ENCODE peak calls at places on chromosome 16, in ten cellular contexts. O, J, F, L, Y, G, S, X, A and N are unnamed samples.

GRCh38 chr16:17567455-17567854 is 96.7 kb upstream of the XYLT1 start:
- DNase-seq in O (no peak), J (no peak), F (no peak), L (no peak), Y (no peak), G (no peak), S (no peak), X (no peak), A (no peak), N (no peak)

GRCh38 chr16:82699711-82700495 is 73.1 kb downstream of the CDH13 start:
- DNase-seq in O (no peak), J (no peak), F (no peak), L (no peak), Y (no peak), G (no peak), S (peak), X (no peak), A (no peak), N (no peak)

GRCh38 chr16:75099738-75100615 is 16.6 kb downstream of the LDHD start:
- DNase-seq in O (no peak), J (no peak), F (no peak), L (no peak), Y (no peak), G (no peak), S (no peak), X (no peak), A (no peak), N (no peak)

GRCh38 chr16:4614571-4615388 is at the start of gene UBALD1:
- DNase-seq in O (peak), J (peak), F (peak), L (peak), Y (peak), G (no peak), S (peak), X (peak), A (peak), N (peak)

GRCh38 chr16:30956601-30957455 is 726 bp upstream of the SETD1A start:
- DNase-seq in O (peak), J (peak), F (peak), L (peak), Y (peak), G (peak), S (peak), X (no peak), A (no peak), N (peak)

GRCh38 chr16:52480237-52480636 is 66.7 kb downstream of the TOX3 start:
- DNase-seq in O (no peak), J (no peak), F (no peak), L (no peak), Y (no peak), G (no peak), S (no peak), X (no peak), A (no peak), N (no peak)

GRCh38 chr16:4309833-4310266 is 6.0 kb upstream of the GLIS2 start:
- DNase-seq in O (peak), J (peak), F (peak), L (peak), Y (peak), G (no peak), S (peak), X (peak), A (no peak), N (no peak)

GRCh38 chr16:20300312-20301097 is 26.8 kb downstream of the GP2 start:
- DNase-seq in O (no peak), J (peak), F (peak), L (peak), Y (peak), G (peak), S (peak), X (no peak), A (peak), N (no peak)

GRCh38 chr16:29738514-29738913 is 7.3 kb downstream of the C16orf54 start:
- DNase-seq in O (peak), J (no peak), F (no peak), L (no peak), Y (no peak), G (no peak), S (no peak), X (no peak), A (peak), N (no peak)

GRCh38 chr16:88893127-88893968 is 26.9 kb upstream of the PABPN1L start:
- DNase-seq in O (no peak), J (no peak), F (no peak), L (no peak), Y (no peak), G (no peak), S (no peak), X (no peak), A (no peak), N (no peak)

GRCh38 chr16:65244811-65245210 is 122.9 kb upstream of the CDH11 start:
- DNase-seq in O (no peak), J (no peak), F (no peak), L (no peak), Y (no peak), G (no peak), S (no peak), X (no peak), A (no peak), N (no peak)

GRCh38 chr16:83100679-83101078 is 473.9 kb downstream of the CDH13 start:
- DNase-seq in O (no peak), J (no peak), F (no peak), L (no peak), Y (no peak), G (no peak), S (no peak), X (no peak), A (no peak), N (no peak)

GRCh38 chr16:48647794-48648193 is 37.8 kb upstream of the N4BP1 start:
- DNase-seq in O (no peak), J (no peak), F (no peak), L (no peak), Y (no peak), G (no peak), S (no peak), X (no peak), A (no peak), N (no peak)

GRCh38 chr16:349211-349610 is 3.3 kb downstream of the AXIN1 start:
- DNase-seq in O (no peak), J (no peak), F (no peak), L (peak), Y (no peak), G (peak), S (no peak), X (no peak), A (peak), N (no peak)

DNA sequence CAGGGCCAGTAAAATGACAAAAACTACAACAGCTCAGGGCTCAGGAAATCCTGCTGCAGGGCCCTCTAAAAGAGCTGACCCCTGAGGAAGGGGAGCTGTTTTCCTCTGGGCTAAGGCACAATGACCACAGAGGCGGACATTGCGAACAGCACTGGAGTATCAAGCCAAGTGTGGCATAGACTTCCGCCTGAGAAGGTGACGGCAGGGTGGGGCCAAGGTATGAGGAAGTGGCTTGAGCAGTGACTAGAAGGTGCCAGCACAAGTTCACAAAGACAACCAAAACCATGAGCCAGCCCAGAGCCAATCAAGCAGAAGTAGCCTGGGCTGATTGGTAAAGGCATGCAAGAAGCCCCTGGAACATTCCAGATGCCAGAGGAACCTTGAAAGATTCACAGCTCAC is 13.9 kb downstream of the ERN2 start:
- DNase-seq in O (no peak), J (no peak), F (peak), L (no peak), Y (peak), G (no peak), S (no peak), X (no peak), A (no peak), N (no peak)
- TF ChIP-seq CTCF in O (no peak), J (no peak), F (no peak), L (no peak), Y (no peak), G (no peak), S (no peak), X (no peak), A (no peak), N (no peak)

GRCh38 chr16:10685709-10686108 is 9.0 kb downstream of the TEKT5 start:
- DNase-seq in O (no peak), J (no peak), F (no peak), L (no peak), Y (no peak), G (no peak), S (no peak), X (no peak), A (no peak), N (no peak)

GRCh38 chr16:10681310-10682308 is 13.1 kb downstream of the TEKT5 start:
- DNase-seq in O (no peak), J (no peak), F (no peak), L (no peak), Y (no peak), G (no peak), S (no peak), X (no peak), A (no peak), N (no peak)

GRCh38 chr16:10684541-10685151 is 10.1 kb downstream of the TEKT5 start:
- DNase-seq in O (no peak), J (no peak), F (no peak), L (no peak), Y (no peak), G (no peak), S (no peak), X (no peak), A (no peak), N (no peak)

GRCh38 chr16:10682604-10683003 is 12.1 kb downstream of the TEKT5 start:
- DNase-seq in O (no peak), J (no peak), F (no peak), L (no peak), Y (no peak), G (no peak), S (no peak), X (no peak), A (no peak), N (no peak)

GRCh38 chr16:10683160-10683559 is 11.6 kb downstream of the TEKT5 start:
- DNase-seq in O (no peak), J (no peak), F (no peak), L (peak), Y (no peak), G (no peak), S (no peak), X (no peak), A (no peak), N (no peak)
- TF ChIP-seq CTCF in O (no peak), J (no peak), F (no peak), L (no peak), Y (no peak), G (no peak), S (no peak), X (no peak), A (no peak), N (no peak)

GRCh38 chr16:84841787-84842300 is 22.1 kb downstream of the CRISPLD2 start:
- DNase-seq in O (no peak), J (peak), F (peak), L (peak), Y (peak), G (no peak), S (no peak), X (no peak), A (no peak), N (no peak)
- TF ChIP-seq CTCF in O (no peak), J (no peak), F (no peak), L (no peak), Y (no peak), G (no peak), S (no peak), X (no peak), A (no peak), N (no peak)

GRCh38 chr16:12339686-12340085 is 363.2 kb downstream of the SNX29 start:
- DNase-seq in O (no peak), J (no peak), F (no peak), L (no peak), Y (no peak), G (no peak), S (peak), X (peak), A (no peak), N (no peak)

GRCh38 chr16:12341966-12342365 is 365.4 kb downstream of the SNX29 start:
- DNase-seq in O (no peak), J (no peak), F (no peak), L (no peak), Y (no peak), G (no peak), S (peak), X (no peak), A (no peak), N (no peak)

GRCh38 chr16:12337776-12338655 is 361.5 kb downstream of the SNX29 start:
- DNase-seq in O (no peak), J (no peak), F (no peak), L (no peak), Y (no peak), G (no peak), S (no peak), X (no peak), A (no peak), N (no peak)

GRCh38 chr16:12341423-12341822 is 364.9 kb downstream of the SNX29 start:
- DNase-seq in O (no peak), J (no peak), F (no peak), L (no peak), Y (peak), G (no peak), S (peak), X (no peak), A (no peak), N (no peak)

DNA sequence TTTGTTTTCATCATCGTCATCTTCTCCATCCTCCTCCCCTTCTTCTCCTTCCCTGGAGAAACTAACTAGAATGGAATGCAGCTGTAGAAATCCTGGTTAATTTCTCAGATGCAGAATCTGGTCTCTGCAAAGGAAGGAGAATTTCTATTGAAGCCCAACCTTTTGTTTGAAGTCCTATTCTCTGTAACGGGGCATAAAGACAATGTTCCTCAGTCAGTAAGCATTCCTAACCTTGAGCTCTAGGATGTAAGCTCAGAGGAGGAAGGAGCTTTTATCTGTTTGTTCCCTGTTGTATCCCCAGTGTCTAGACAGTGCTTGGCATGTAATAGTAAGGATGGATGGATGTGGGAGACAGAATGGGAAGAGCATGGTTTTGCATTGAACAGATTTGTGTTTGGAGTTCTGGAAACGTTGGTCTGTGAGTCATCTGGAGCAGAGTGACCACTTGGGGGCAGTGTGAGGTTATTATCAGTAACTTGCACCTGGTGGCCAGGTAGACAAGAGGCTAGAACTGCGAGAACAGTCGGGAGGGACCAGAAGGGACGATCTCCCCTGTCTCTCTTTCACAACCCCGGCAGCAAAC is 363.7 kb downstream of the SNX29 start:
- DNase-seq in O (no peak), J (peak), F (peak), L (peak), Y (peak), G (no peak), S (peak), X (no peak), A (no peak), N (no peak)
- TF ChIP-seq CTCF in O (no peak), J (peak), F (no peak), L (peak), Y (peak), G (peak), S (peak), X (peak), A (peak), N (no peak)

GRCh38 chr16:3134338-3135119 is at the start of gene ZNF213:
- DNase-seq in O (peak), J (peak), F (peak), L (peak), Y (peak), G (peak), S (peak), X (peak), A (peak), N (peak)
- TF ChIP-seq CTCF in O (no peak), J (no peak), F (no peak), L (no peak), Y (no peak), G (no peak), S (no peak), X (no peak), A (no peak), N (no peak)

GRCh38 chr16:66714062-66714461 is 17.5 kb upstream of the CMTM4 start:
- DNase-seq in O (no peak), J (no peak), F (no peak), L (no peak), Y (no peak), G (no peak), S (no peak), X (no peak), A (no peak), N (no peak)

GRCh38 chr16:66714659-66715307 is 18.2 kb upstream of the CMTM4 start:
- DNase-seq in O (no peak), J (no peak), F (no peak), L (no peak), Y (no peak), G (no peak), S (no peak), X (no peak), A (no peak), N (no peak)

GRCh38 chr16:66719246-66719645 is 22.7 kb upstream of the CMTM4 start:
- DNase-seq in O (no peak), J (no peak), F (no peak), L (no peak), Y (no peak), G (no peak), S (no peak), X (no peak), A (no peak), N (no peak)

GRCh38 chr16:66717776-66718175 is 21.2 kb upstream of the CMTM4 start:
- DNase-seq in O (no peak), J (no peak), F (no peak), L (no peak), Y (no peak), G (no peak), S (peak), X (no peak), A (no peak), N (no peak)

GRCh38 chr16:66717112-66717675 is 20.7 kb upstream of the CMTM4 start:
- DNase-seq in O (no peak), J (no peak), F (peak), L (peak), Y (no peak), G (no peak), S (peak), X (peak), A (no peak), N (no peak)
- TF ChIP-seq CTCF in O (no peak), J (peak), F (no peak), L (peak), Y (peak), G (peak), S (peak), X (peak), A (peak), N (no peak)

GRCh38 chr16:8632675-8633182 is 11.2 kb downstream of the METTL22 start:
- DNase-seq in O (no peak), J (no peak), F (no peak), L (no peak), Y (no peak), G (no peak), S (no peak), X (no peak), A (no peak), N (no peak)

GRCh38 chr16:8631818-8632217 is 10.3 kb downstream of the METTL22 start:
- DNase-seq in O (no peak), J (no peak), F (no peak), L (no peak), Y (no peak), G (no peak), S (no peak), X (no peak), A (no peak), N (no peak)

GRCh38 chr16:8631373-8631772 is 9.9 kb downstream of the METTL22 start:
- DNase-seq in O (no peak), J (no peak), F (no peak), L (no peak), Y (no peak), G (no peak), S (no peak), X (no peak), A (no peak), N (no peak)

GRCh38 chr16:8639694-8640093 is 18.2 kb downstream of the METTL22 start:
- DNase-seq in O (no peak), J (no peak), F (no peak), L (no peak), Y (no peak), G (no peak), S (no peak), X (no peak), A (no peak), N (no peak)

DNA sequence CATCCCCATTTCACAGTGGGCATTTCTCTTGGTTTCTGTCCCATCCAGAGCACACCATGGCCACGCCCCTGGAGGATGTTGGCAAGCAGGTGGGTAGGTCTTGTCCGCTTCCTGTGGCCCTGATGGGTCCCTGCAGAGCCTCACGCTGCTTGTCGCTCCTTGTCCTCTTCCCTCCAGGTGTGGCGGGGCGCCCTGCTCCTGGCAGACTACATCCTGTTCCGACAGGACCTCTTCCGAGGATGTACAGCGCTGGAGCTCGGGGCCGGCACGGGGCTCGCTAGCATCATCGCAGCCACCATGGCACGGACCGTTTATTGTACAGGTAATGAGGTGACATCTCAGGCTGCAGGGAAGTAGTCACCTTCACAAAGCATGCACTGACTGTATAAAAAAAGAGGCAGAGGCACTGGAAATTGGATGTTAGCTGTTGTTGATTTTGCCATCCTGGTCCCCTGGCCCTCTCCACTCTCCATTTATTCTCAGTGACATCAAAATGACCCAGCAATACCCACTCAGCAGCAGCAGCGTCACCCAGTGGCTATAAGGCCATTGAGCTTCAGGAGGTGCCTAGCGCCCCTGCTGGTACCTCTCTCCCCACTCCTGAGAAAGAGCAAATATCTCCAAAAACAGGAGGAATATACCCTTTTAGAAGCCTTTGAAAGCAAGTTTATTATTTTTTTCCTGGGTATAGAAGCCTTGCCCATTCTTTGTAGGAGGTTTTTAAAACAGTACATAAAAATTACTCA is 13.7 kb downstream of the METTL22 start:
- DNase-seq in O (no peak), J (peak), F (no peak), L (peak), Y (no peak), G (no peak), S (peak), X (no peak), A (no peak), N (no peak)
- TF ChIP-seq CTCF in O (no peak), J (peak), F (no peak), L (peak), Y (peak), G (peak), S (peak), X (peak), A (peak), N (no peak)

GRCh38 chr16:62077998-62078397 is 41.8 kb upstream of the CDH8 start:
- DNase-seq in O (no peak), J (no peak), F (no peak), L (peak), Y (no peak), G (no peak), S (no peak), X (no peak), A (no peak), N (no peak)
- TF ChIP-seq CTCF in O (no peak), J (peak), F (no peak), L (peak), Y (no peak), G (peak), S (no peak), X (no peak), A (no peak), N (no peak)

DNA sequence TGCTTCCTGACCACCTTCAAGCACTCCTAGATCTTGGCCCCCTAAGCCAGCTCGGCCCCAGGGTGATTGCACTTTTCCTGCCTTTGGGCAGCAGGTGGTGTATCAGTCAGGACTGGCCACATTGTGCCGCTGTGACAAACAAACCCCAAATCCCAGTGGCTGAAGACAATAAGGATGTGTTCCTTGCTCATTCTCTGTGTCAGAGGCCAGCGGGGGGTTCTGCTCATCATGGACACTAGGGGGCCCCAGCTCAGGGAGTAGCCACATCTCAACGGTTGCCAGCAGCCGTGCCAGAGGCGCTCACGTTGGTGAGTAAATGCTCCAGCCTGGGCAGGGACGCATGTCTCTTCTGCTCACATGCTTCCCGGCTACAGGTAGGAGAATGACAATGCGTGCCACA is 60.4 kb downstream of the ZDHHC7 start:
- DNase-seq in O (no peak), J (no peak), F (no peak), L (no peak), Y (no peak), G (no peak), S (no peak), X (no peak), A (no peak), N (no peak)
- TF ChIP-seq CTCF in O (no peak), J (no peak), F (no peak), L (peak), Y (peak), G (peak), S (peak), X (peak), A (peak), N (no peak)

GRCh38 chr16:58464916-58465731 is 34.8 kb upstream of the NDRG4 start:
- DNase-seq in O (no peak), J (no peak), F (no peak), L (peak), Y (no peak), G (no peak), S (no peak), X (no peak), A (no peak), N (no peak)
- TF ChIP-seq CTCF in O (no peak), J (peak), F (no peak), L (peak), Y (no peak), G (peak), S (peak), X (no peak), A (no peak), N (no peak)